ENCODE peak calls at places on chromosome 21, in nine cellular contexts. R is stromal cell of bone marrow; G is GM12865; L is posterior cingulate gyrus; Y is stimulated activated CD8-positive, alpha-beta memory T cell treated with anti-CD3 and anti-CD28 coated beads, Interleukin-15, amount 100 ng/mL, for 1 hour; U is stimulated activated naive CD8-positive, alpha-beta T cell treated with anti-CD3 and anti-CD28 coated beads, Interleukin-15, amount 100 ng/mL, for 72 hours; T is HTR-8/SVneo; H is Peyer's patch; O is NCI-H1048. D is an unnamed sample.

GRCh38 chr21:44556879-44557278 is 1.7 kb downstream of the KRTAP10-3 start:
- DNase-seq in Y (no peak), T (no peak), O (no peak), L (no peak), U (no peak), G (peak; percentile 36), H (no peak), R (no peak), D (no peak)

GRCh38 chr21:45145146-45145545 is 70.8 kb downstream of the ADARB1 start:
- DNase-seq in U (no peak), T (no peak), O (no peak), G (no peak), Y (no peak), L (no peak), R (no peak), H (no peak), D (no peak)

GRCh38 chr21:20527691-20528090 is 470.5 kb upstream of the NCAM2 start:
- DNase-seq in O (no peak), R (no peak), H (no peak), G (no peak), L (no peak), U (no peak), T (no peak), Y (no peak), D (no peak)

GRCh38 chr21:26840206-26840605 is 5.0 kb downstream of the ADAMTS1 start:
- DNase-seq in L (no peak), T (no peak), O (no peak), G (no peak), Y (no peak), R (no peak), H (no peak), U (no peak), D (no peak)

GRCh38 chr21:45931397-45931969 is 50.1 kb upstream of the COL6A1 start:
- DNase-seq in O (no peak), L (no peak), Y (no peak), T (no peak), U (no peak), H (no peak), G (peak; percentile 15), R (no peak), D (no peak)

GRCh38 chr21:45557611-45558043 is 15.4 kb upstream of the SLC19A1 start:
- DNase-seq in L (no peak), O (no peak), R (no peak), T (no peak), U (peak; percentile 10), H (no peak), G (no peak), Y (no peak), D (no peak)

GRCh38 chr21:38646213-38646837 is 148.0 kb upstream of the ERG start:
- DNase-seq in R (peak; percentile 86), O (no peak), L (no peak), U (no peak), H (no peak), T (no peak), Y (no peak), G (no peak), D (no peak)

GRCh38 chr21:36330904-36331303 is 10.9 kb downstream of the MORC3 start:
- DNase-seq in O (peak; percentile 2), H (peak; percentile 53), L (peak; percentile 48), G (peak; percentile 74), R (no peak), Y (no peak), T (peak; percentile 68), U (peak; percentile 38), D (no peak)

GRCh38 chr21:41610042-41610839 is 102.3 kb upstream of the TMPRSS2 start:
- DNase-seq in O (no peak), H (peak; percentile 71), G (peak; percentile 45), R (no peak), L (peak; percentile 57), Y (no peak), U (peak; percentile 21), T (no peak), D (no peak)

GRCh38 chr21:38264581-38264980 is 7.8 kb downstream of the KCNJ15 start:
- DNase-seq in Y (no peak), G (no peak), H (no peak), L (no peak), O (no peak), U (no peak), T (no peak), R (no peak), D (no peak)

GRCh38 chr21:32350981-32351380 is 41.8 kb downstream of the URB1 start:
- DNase-seq in R (no peak), H (no peak), O (no peak), T (no peak), G (no peak), L (no peak), U (no peak), Y (no peak), D (no peak)

GRCh38 chr21:46149205-46149901 is 6.0 kb downstream of the FTCD start:
- DNase-seq in T (no peak), L (no peak), G (no peak), O (no peak), Y (no peak), H (peak; percentile 31), U (no peak), R (no peak), D (no peak)